ENCODE peak calls at places on chromosomes 4 and X, in four cellular contexts. K, B, S and O are unnamed samples. For H3K36me3, the result is how much of the 10 kb centered on the place peaks cover.

GRCh38 chrX:35800479-35800878 is 2.3 kb downstream of the MAGEB16 start:
- DNase-seq in K (no peak), S (no peak), B (no peak), O (no peak)

GRCh38 chrX:67724359-67725110 is 180.7 kb downstream of the AR start:
- DNase-seq in B (peak), S (no peak), K (no peak), O (no peak)

GRCh38 chrX:154603438-154604430 is 15.3 kb downstream of the CTAG1B start:
- DNase-seq in K (no peak), B (no peak), S (no peak), O (no peak)

GRCh38 chrX:26783512-26784225 is 567.7 kb downstream of the MAGEB5 start:
- DNase-seq in K (no peak), B (peak), S (no peak), O (peak)

GRCh38 chr4:120801171-120801758 is 121.3 kb downstream of the PRDM5 start:
- DNase-seq in K (no peak), B (peak), S (peak), O (no peak)

GRCh38 chr4:74460833-74461232 is 15.9 kb downstream of the AREG start:
- DNase-seq in S (no peak), B (no peak), K (no peak), O (no peak)

GRCh38 chr4:157992038-157992706 is 180.7 kb downstream of the GASK1B start:
- DNase-seq in B (peak), K (peak), S (no peak), O (peak)

GRCh38 chr4:73904491-73904890 is 35.3 kb downstream of the CXCL1 start:
- DNase-seq in K (no peak), S (no peak), B (no peak), O (no peak)

GRCh38 chr4:69239092-69239491 is 24.5 kb upstream of the UGT2B11 start:
- DNase-seq in S (no peak), K (no peak), B (no peak), O (no peak)

GRCh38 chr4:80568891-80569290 is 233.4 kb downstream of the CFAP299 start:
- DNase-seq in B (no peak), K (no peak), S (no peak), O (no peak)

GRCh38 chrX:105651052-105651451 is 171.3 kb upstream of the NRK start:
- DNase-seq in B (no peak), S (no peak), K (no peak), O (no peak)

GRCh38 chrX:97524997-97525396 is 641.3 kb downstream of the RPA4 start:
- DNase-seq in K (no peak), S (no peak), B (no peak), O (peak)

GRCh38 chr4:8322794-8323704 is 53.5 kb downstream of the HTRA3 start:
- DNase-seq in B (no peak), K (no peak), S (no peak), O (no peak)

GRCh38 chrX:35445912-35446311 is 352.2 kb upstream of the MAGEB16 start:
- DNase-seq in B (no peak), K (no peak), S (no peak), O (no peak)

GRCh38 chrX:134999469-134999868 is 8.7 kb downstream of the SMIM10 start:
- DNase-seq in B (peak), K (no peak), S (no peak), O (no peak)

GRCh38 chr4:141119071-141119470 is 14.2 kb downstream of the RNF150 start:
- DNase-seq in K (no peak), B (no peak), S (no peak), O (no peak)

GRCh38 chrX:38048886-38049285 is 42.5 kb downstream of the SYTL5 start:
- DNase-seq in B (no peak), K (no peak), S (no peak), O (no peak)

GRCh38 chr4:93084599-93085305 is 743.8 kb upstream of the ATOH1 start:
- DNase-seq in K (no peak), B (no peak), S (no peak), O (no peak)

GRCh38 chr4:15754323-15754722 is 23.8 kb upstream of the CD38 start:
- DNase-seq in B (no peak), S (no peak), K (no peak), O (no peak)

GRCh38 chr4:166816901-166817300 is 417.4 kb downstream of the SPOCK3 start:
- DNase-seq in B (no peak), S (no peak), K (no peak), O (no peak)

GRCh38 chr4:170589597-170590191 is 499.9 kb upstream of the AADAT start:
- DNase-seq in K (no peak), S (no peak), B (peak), O (no peak)

GRCh38 chrX:129779086-129779672 is 570 bp upstream of the SASH3 start:
- DNase-seq in K (no peak), B (no peak), S (no peak), O (no peak)

GRCh38 chr4:143643399-143643798 is 57.1 kb downstream of the FREM3 start:
- DNase-seq in K (no peak), S (no peak), B (no peak), O (no peak)

GRCh38 chr4:18033111-18034085 is 11.8 kb upstream of the LCORL start:
- DNase-seq in K (no peak), B (no peak), S (no peak), O (no peak)

GRCh38 chr4:107253090-107253489 is 217.0 kb upstream of the DKK2 start:
- DNase-seq in B (no peak), S (no peak), K (no peak), O (no peak)

GRCh38 chr4:123417813-123418212 is 21.2 kb downstream of the SPRY1 start:
- DNase-seq in K (no peak), S (no peak), B (no peak), O (no peak)

GRCh38 chr4:169033660-169034059 is 23.6 kb upstream of the CBR4 start:
- DNase-seq in S (no peak), B (no peak), K (no peak), O (no peak)

GRCh38 chrX:15985937-15986336 is 131.3 kb upstream of the AP1S2 start:
- DNase-seq in B (no peak), S (no peak), K (no peak), O (no peak)

GRCh38 chr4:90113881-90114457 is 13.2 kb upstream of the CCSER1 start:
- DNase-seq in B (no peak), K (no peak), S (no peak), O (no peak)

GRCh38 chr4:90118547-90119211 is 8.5 kb upstream of the CCSER1 start:
- DNase-seq in B (no peak), S (no peak), K (no peak), O (no peak)

GRCh38 chr4:90112715-90113114 is 14.5 kb upstream of the CCSER1 start:
- DNase-seq in K (no peak), B (no peak), S (no peak), O (no peak)
- H3K36me3 ChIP-seq in K (under half), B (under half), S (under half), O (under half)

GRCh38 chr4:3204021-3204431 is 44.9 kb upstream of the MSANTD1 start:
- DNase-seq in K (no peak), B (no peak), S (no peak), O (no peak)
- H3K36me3 ChIP-seq in K (under half), B (under half), S (under half), O (half or more)

GRCh38 chrX:349702-350101 is 31.1 kb upstream of the GTPBP6 start:
- DNase-seq in K (no peak), B (no peak), S (no peak), O (no peak)
- H3K36me3 ChIP-seq in K (under half), B (under half), S (under half), O (under half)

DNA sequence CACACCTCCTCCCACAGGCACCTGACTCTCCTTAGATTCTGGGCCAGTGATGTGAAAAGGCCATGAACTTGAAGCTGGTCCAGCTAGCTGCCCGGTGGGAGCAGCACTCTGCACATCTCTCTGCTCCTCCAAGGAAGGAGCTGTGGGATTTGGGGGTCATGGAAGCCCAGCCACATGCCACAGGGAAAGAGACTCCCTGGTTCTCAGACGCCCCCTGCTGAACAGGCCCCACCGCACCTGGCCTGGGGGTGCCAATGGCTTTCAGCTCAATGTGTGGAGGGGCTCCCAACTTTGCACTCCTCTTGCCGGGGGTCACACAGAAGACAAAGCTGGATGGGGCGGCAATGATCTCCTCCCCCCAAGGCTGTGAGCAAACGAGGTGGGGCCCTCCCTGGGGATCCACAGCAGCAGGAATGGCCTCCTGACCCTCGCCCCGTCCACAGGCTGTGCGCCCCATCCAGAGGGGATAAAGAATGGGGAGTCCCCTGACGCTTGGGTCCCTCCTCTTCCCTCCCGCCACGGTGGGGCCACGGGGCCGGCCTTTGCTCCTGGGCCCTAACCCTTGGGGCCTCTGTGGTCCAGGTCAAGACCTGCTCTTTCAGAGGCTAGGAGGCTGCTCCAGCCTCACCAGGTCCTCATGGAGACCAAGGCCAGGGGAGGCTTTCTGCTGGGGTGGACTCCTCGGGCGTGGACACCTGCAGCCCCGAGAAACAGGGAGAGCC is 51.3 kb downstream of the GAK start:
- DNase-seq in S (no peak), B (no peak), K (no peak), O (no peak)
- H3K36me3 ChIP-seq in S (half or more), B (under half), K (under half), O (half or more)

DNA sequence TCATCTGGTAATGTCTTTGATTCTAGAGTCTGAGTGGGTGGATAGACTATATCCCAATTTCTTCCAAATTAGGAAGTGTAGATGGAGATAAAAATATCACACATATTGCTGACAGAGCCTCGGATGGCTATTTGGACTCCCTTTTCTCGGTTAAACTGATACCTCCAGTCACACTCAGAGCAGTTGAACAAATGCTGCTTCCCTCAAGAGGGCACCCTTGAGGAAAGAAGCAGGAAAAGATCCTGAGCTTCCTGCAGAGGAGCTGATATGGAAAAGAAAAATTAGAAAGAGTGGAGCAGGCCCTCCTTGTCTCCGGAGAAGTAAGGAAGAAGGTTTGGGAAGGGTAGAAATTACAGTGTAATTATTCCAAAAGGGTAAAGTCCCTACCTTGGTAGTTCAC is 96.2 kb upstream of the CCSER1 start:
- DNase-seq in S (no peak), K (no peak), B (peak), O (no peak)
- H3K36me3 ChIP-seq in S (under half), K (under half), B (under half), O (under half)

DNA sequence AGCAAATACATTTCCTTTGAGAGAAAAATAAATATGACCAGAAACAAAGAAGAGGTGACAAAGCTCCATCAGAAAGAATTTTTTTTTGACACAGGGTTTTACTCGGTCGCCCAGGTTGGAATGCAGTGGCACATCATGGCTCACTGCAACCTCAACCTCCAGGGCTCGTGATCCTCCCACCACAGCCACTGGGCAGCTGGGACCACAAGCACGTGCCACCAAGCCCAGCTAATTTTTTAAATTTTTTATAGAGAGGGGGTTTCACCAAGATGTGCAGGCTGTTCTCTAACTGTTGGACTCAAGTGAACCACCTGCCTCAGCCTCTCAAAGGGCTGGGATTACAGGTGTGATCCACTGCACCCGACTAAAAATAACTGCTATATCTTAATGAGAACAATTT is 10.3 kb downstream of the ADH5 start:
- DNase-seq in B (no peak), S (no peak), K (no peak), O (no peak)
- H3K36me3 ChIP-seq in B (under half), S (half or more), K (under half), O (half or more)